ENCODE peak calls at places on chromosomes 16 and 17, in four cellular contexts. B is HepG2, P is A549, I is K562. Y is an unnamed sample.

GRCh38 chr17:41651625-41652460 is 27.5 kb upstream of the KRT17 start:
- ATAC-seq in B (no peak), P (no peak), I (no peak), Y (peak; percentile 67)

GRCh38 chr17:56881685-56882295 is 32.1 kb downstream of the TRIM25 start:
- ATAC-seq in B (no peak), P (no peak), I (no peak), Y (no peak)

GRCh38 chr17:65455972-65456343 is 105.5 kb downstream of the AXIN2 start:
- ATAC-seq in B (peak; percentile 87), P (peak; percentile 66), I (no peak), Y (peak; percentile 37)

GRCh38 chr16:15599303-15600070 is 43.5 kb downstream of the MARF1 start:
- ATAC-seq in B (no peak), P (no peak), I (no peak), Y (no peak)

GRCh38 chr16:30482366-30482765 is 9.8 kb downstream of the ITGAL start:
- ATAC-seq in B (peak; percentile 55), P (peak; percentile 73), I (peak; percentile 87), Y (no peak)

GRCh38 chr17:4533522-4534502 is 21.4 kb downstream of the MYBBP1A start:
- ATAC-seq in B (peak; percentile 66), P (peak; percentile 25), I (no peak), Y (no peak)

GRCh38 chr16:6493555-6493954 is 839.1 kb upstream of the RBFOX1 start:
- ATAC-seq in B (no peak), P (no peak), I (no peak), Y (no peak)

GRCh38 chr17:64732336-64733006 is 70.4 kb upstream of the SMURF2 start:
- ATAC-seq in B (peak; percentile 43), P (peak; percentile 66), I (no peak), Y (peak; percentile 28)

GRCh38 chr16:55812951-55813350 is 19.9 kb downstream of the CES1 start:
- ATAC-seq in B (no peak), P (no peak), I (no peak), Y (no peak)

GRCh38 chr17:29345066-29345465 is 45.1 kb upstream of the TAOK1 start:
- ATAC-seq in B (no peak), P (no peak), I (no peak), Y (no peak)

GRCh38 chr16:55817236-55817912 is 15.5 kb downstream of the CES1 start:
- ATAC-seq in B (no peak), P (no peak), I (no peak), Y (no peak)

GRCh38 chr16:85034591-85035433 is 7.2 kb downstream of the KIAA0513 start:
- ATAC-seq in B (peak; percentile 72), P (no peak), I (no peak), Y (no peak)

GRCh38 chr17:79907855-79908254 is 68.6 kb upstream of the CBX4 start:
- ATAC-seq in B (no peak), P (no peak), I (peak; percentile 55), Y (no peak)

GRCh38 chr16:19274178-19274797 is 11.2 kb upstream of the CLEC19A start:
- ATAC-seq in B (no peak), P (no peak), I (no peak), Y (no peak)

GRCh38 chr16:86002178-86002577 is 103.2 kb downstream of the IRF8 start:
- ATAC-seq in B (no peak), P (no peak), I (no peak), Y (no peak)

GRCh38 chr16:2704983-2705275 is 15.1 kb downstream of the PRSS27 start:
- ATAC-seq in B (no peak), P (no peak), I (no peak), Y (no peak)

GRCh38 chr16:77738706-77739105 is 16.4 kb downstream of the NUDT7 start:
- ATAC-seq in B (no peak), P (no peak), I (no peak), Y (no peak)

GRCh38 chr17:32335647-32336046 is 6.3 kb downstream of the C17orf75 start:
- ATAC-seq in B (no peak), P (peak; percentile 39), I (no peak), Y (no peak)

GRCh38 chr16:75238853-75239371 is 12.5 kb downstream of the BCAR1 start:
- ATAC-seq in B (peak; percentile 3), P (peak; percentile 1), I (no peak), Y (peak; percentile 30)

GRCh38 chr16:49726155-49726554 is 129.8 kb downstream of the ZNF423 start:
- ATAC-seq in B (no peak), P (no peak), I (no peak), Y (no peak)

GRCh38 chr16:86836503-86837125 is 258.3 kb downstream of the FOXL1 start:
- ATAC-seq in B (no peak), P (no peak), I (no peak), Y (peak; percentile 50)

GRCh38 chr17:36855459-36855858 is 81.8 kb upstream of the LHX1 start:
- ATAC-seq in B (no peak), P (no peak), I (no peak), Y (no peak)

GRCh38 chr17:8393470-8394231 is 4.0 kb downstream of the RNF222 start:
- ATAC-seq in B (no peak), P (peak; percentile 14), I (peak; percentile 23), Y (no peak)

GRCh38 chr16:24851700-24852099 is 5.9 kb downstream of the SLC5A11 start:
- ATAC-seq in B (no peak), P (no peak), I (no peak), Y (no peak)

GRCh38 chr16:11446566-11447119 is 101.4 kb downstream of the RMI2 start:
- ATAC-seq in B (peak; percentile 12), P (no peak), I (no peak), Y (no peak)

GRCh38 chr17:72117470-72117747 is 3.4 kb upstream of the SOX9 start:
- ATAC-seq in B (no peak), P (no peak), I (no peak), Y (no peak)

GRCh38 chr17:72119963-72120877 is 600 bp upstream of the SOX9 start:
- ATAC-seq in B (peak; percentile 43), P (peak; percentile 44), I (no peak), Y (peak; percentile 13)

GRCh38 chr17:72119280-72119962 is 1.4 kb upstream of the SOX9 start:
- ATAC-seq in B (no peak), P (no peak), I (no peak), Y (no peak)

GRCh38 chr17:72117748-72118587 is 2.9 kb upstream of the SOX9 start:
- ATAC-seq in B (no peak), P (no peak), I (no peak), Y (no peak)

GRCh38 chr17:72118588-72119279 is 2.1 kb upstream of the SOX9 start:
- ATAC-seq in B (no peak), P (no peak), I (no peak), Y (no peak)
- TF ChIP-seq CTCF in B (peak; percentile 89), P (peak; percentile 97), I (peak; percentile 70), Y (peak; percentile 75)

GRCh38 chr17:43832168-43832975 is 574 bp downstream of the MPP3 start:
- ATAC-seq in B (peak; percentile 63), P (peak; percentile 74), I (peak; percentile 83), Y (peak; percentile 72)
- TF ChIP-seq EP300 in B (no peak), P (no peak), I (no peak), Y (no peak)

DNA sequence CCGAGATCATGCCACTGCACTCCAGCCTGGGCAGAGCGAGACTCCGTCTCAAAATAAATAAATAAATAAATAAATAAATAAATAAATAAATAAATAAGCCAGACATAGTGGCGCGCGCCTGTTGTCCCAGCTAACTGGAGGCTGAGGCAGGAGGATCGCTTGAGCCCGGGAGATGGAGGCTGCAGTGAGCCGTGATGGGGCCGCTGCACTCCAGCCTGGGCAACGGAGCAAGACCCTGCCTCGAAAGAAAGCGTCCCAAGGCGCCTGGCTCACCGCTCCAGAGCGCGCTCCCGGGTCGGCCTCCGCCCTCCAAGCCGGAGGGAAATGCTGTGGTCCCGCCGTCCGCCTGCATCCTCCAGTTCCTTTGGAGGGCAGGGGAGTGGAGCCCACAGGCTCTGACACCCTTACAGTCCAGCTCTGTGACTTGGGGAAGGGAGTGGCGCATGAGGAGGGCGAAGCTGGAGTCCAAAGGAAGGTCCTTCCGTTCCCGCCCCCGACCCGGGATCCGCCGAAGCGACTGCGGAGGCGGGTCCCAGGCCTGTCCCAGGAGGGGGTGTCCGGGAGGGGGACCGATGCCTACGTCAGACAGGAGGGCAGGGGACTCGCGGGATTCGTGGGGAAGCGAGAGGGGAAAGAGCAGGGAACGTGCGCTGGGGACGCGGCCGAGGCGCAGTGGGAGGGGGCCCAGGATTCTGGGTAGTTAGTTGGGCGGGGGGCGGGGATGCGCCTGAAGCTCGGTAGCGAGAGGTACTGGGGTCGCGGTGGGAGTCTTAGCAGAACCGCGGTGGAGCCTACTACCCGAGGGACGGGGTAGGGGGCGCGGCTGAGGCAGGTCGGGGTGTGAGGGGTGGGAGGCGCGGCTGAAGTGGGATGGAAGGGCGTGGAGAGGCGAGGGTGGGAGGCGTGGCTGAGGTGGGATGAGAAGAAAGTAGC is 8.4 kb upstream of the TRPV2 start:
- ATAC-seq in B (no peak), P (peak; percentile 75), I (no peak), Y (peak; percentile 51)
- H3K4me3 ChIP-seq in B (no peak overlapping the region), P (peak overlapping the region; percentile 72), I (no peak overlapping the region), Y (peak overlapping the region; percentile 26)

DNA sequence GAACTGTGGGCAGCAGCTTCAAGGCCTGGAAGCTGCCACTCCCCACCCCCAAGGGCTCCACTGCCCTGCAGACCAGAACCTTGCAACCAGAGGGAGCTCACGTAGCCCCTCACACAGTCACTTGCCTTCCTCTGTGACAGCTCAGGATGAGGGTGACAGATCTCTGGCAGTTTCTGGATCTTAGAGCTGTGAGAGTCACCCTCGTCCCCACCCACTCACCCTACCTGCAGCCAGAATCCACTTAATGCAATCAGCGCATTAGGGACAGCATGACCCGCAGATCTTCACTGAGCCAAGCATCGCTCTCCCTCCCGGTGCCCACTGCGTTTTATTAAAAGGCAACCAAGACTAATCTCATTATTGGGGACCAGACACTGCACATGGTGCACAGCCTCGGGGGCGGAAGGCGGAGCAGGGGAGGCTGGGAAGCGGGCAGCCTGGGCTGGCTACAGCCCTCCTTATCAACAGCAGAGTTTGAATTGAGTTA is 3.5 kb downstream of the CYB561 start:
- ATAC-seq in B (peak; percentile 56), P (no peak), I (peak; percentile 59), Y (no peak)
- TF ChIP-seq CTCF in B (peak; percentile 76), P (peak; percentile 7), I (peak; percentile 67), Y (no peak)